ENCODE peak calls at places on chromosome 7, in five cellular contexts. One of them, this sample, is unnamed.

GRCh38 chr7:83934118-83934734 is 260.4 kb downstream of the SEMA3A start:
- DNase-seq in aorta: no peak
- DNase-seq in hippocampal formation: peak
- DNase-seq in MG63: no peak
- DNase-seq in AG04450: no peak
- DNase-seq in this sample: no peak

GRCh38 chr7:150379590-150380379 is 655 bp downstream of the ZNF775 start:
- DNase-seq in aorta: no peak
- DNase-seq in hippocampal formation: peak
- DNase-seq in MG63: peak
- DNase-seq in AG04450: no peak
- DNase-seq in this sample: no peak

GRCh38 chr7:133770863-133771492 is 356.2 kb upstream of the LRGUK start:
- DNase-seq in aorta: no peak
- DNase-seq in hippocampal formation: no peak
- DNase-seq in MG63: no peak
- DNase-seq in AG04450: peak
- DNase-seq in this sample: no peak

GRCh38 chr7:55594870-55595269 is 22.6 kb upstream of the VOPP1 start:
- DNase-seq in aorta: no peak
- DNase-seq in hippocampal formation: no peak
- DNase-seq in MG63: no peak
- DNase-seq in AG04450: no peak
- DNase-seq in this sample: no peak

GRCh38 chr7:64882341-64883112 is 20.5 kb upstream of the ZNF273 start:
- DNase-seq in aorta: peak
- DNase-seq in hippocampal formation: peak
- DNase-seq in MG63: no peak
- DNase-seq in AG04450: no peak
- DNase-seq in this sample: no peak

GRCh38 chr7:27103489-27104226 is 1.2 kb upstream of the HOXA2 start:
- DNase-seq in aorta: no peak
- DNase-seq in hippocampal formation: no peak
- DNase-seq in MG63: no peak
- DNase-seq in AG04450: no peak
- DNase-seq in this sample: no peak

GRCh38 chr7:155206286-155207020 is 91.2 kb upstream of the INSIG1 start:
- DNase-seq in aorta: peak
- DNase-seq in hippocampal formation: no peak
- DNase-seq in MG63: peak
- DNase-seq in AG04450: peak
- DNase-seq in this sample: peak

GRCh38 chr7:151717415-151717814 is 159.5 kb downstream of the PRKAG2 start:
- DNase-seq in aorta: no peak
- DNase-seq in hippocampal formation: peak
- DNase-seq in MG63: peak
- DNase-seq in AG04450: no peak
- DNase-seq in this sample: no peak

GRCh38 chr7:36070230-36070629 is 82.8 kb upstream of the EEPD1 start:
- DNase-seq in aorta: no peak
- DNase-seq in hippocampal formation: no peak
- DNase-seq in MG63: no peak
- DNase-seq in AG04450: no peak
- DNase-seq in this sample: no peak

GRCh38 chr7:34087892-34088891 is 182.9 kb downstream of the BMPER start:
- DNase-seq in aorta: no peak
- DNase-seq in hippocampal formation: no peak
- DNase-seq in MG63: peak
- DNase-seq in AG04450: no peak
- DNase-seq in this sample: no peak

GRCh38 chr7:155356323-155357105 is 58.8 kb downstream of the INSIG1 start:
- DNase-seq in aorta: peak
- DNase-seq in hippocampal formation: no peak
- DNase-seq in MG63: no peak
- DNase-seq in AG04450: no peak
- DNase-seq in this sample: no peak

GRCh38 chr7:156420496-156420895 is 220.1 kb upstream of the RNF32 start:
- DNase-seq in aorta: no peak
- DNase-seq in hippocampal formation: no peak
- DNase-seq in MG63: no peak
- DNase-seq in AG04450: no peak
- DNase-seq in this sample: no peak

GRCh38 chr7:151114151-151115090 is 28.1 kb downstream of the AGAP3 start:
- DNase-seq in aorta: no peak
- DNase-seq in hippocampal formation: no peak
- DNase-seq in MG63: no peak
- DNase-seq in AG04450: no peak
- DNase-seq in this sample: no peak

GRCh38 chr7:85489498-85489897 is 302.6 kb upstream of the SEMA3D start:
- DNase-seq in aorta: no peak
- DNase-seq in hippocampal formation: no peak
- DNase-seq in MG63: peak
- DNase-seq in AG04450: peak
- DNase-seq in this sample: no peak

GRCh38 chr7:121633186-121633585 is 237.1 kb upstream of the FAM3C start:
- DNase-seq in aorta: no peak
- DNase-seq in hippocampal formation: no peak
- DNase-seq in MG63: no peak
- DNase-seq in AG04450: no peak
- DNase-seq in this sample: no peak

GRCh38 chr7:156380261-156380660 is 260.3 kb upstream of the RNF32 start:
- DNase-seq in aorta: no peak
- DNase-seq in hippocampal formation: no peak
- DNase-seq in MG63: no peak
- DNase-seq in AG04450: no peak
- DNase-seq in this sample: no peak

GRCh38 chr7:96052860-96053452 is 268.9 kb downstream of the SLC25A13 start:
- DNase-seq in aorta: no peak
- DNase-seq in hippocampal formation: no peak
- DNase-seq in MG63: no peak
- DNase-seq in AG04450: no peak
- DNase-seq in this sample: no peak

GRCh38 chr7:157411580-157411979 is 74.8 kb downstream of the DNAJB6 start:
- DNase-seq in aorta: peak
- DNase-seq in hippocampal formation: no peak
- DNase-seq in MG63: no peak
- DNase-seq in AG04450: no peak
- DNase-seq in this sample: peak

GRCh38 chr7:96508371-96508770 is 186.5 kb upstream of the SLC25A13 start:
- DNase-seq in aorta: no peak
- DNase-seq in hippocampal formation: no peak
- DNase-seq in MG63: no peak
- DNase-seq in AG04450: no peak
- DNase-seq in this sample: no peak

GRCh38 chr7:115015619-115016018 is 93.7 kb downstream of the MDFIC start:
- DNase-seq in aorta: no peak
- DNase-seq in hippocampal formation: no peak
- DNase-seq in MG63: no peak
- DNase-seq in AG04450: peak
- DNase-seq in this sample: no peak

GRCh38 chr7:101884671-101885596 is 67.5 kb downstream of the CUX1 start:
- DNase-seq in aorta: no peak
- DNase-seq in hippocampal formation: no peak
- DNase-seq in MG63: no peak
- DNase-seq in AG04450: no peak
- DNase-seq in this sample: no peak

GRCh38 chr7:123669485-123669884 is 13.8 kb downstream of the LMOD2 start:
- DNase-seq in aorta: no peak
- DNase-seq in hippocampal formation: no peak
- DNase-seq in MG63: no peak
- DNase-seq in AG04450: no peak
- DNase-seq in this sample: no peak

GRCh38 chr7:147894271-147894670 is 696.3 kb upstream of the C7orf33 start:
- DNase-seq in aorta: no peak
- DNase-seq in hippocampal formation: peak
- DNase-seq in MG63: no peak
- DNase-seq in AG04450: no peak
- DNase-seq in this sample: no peak

GRCh38 chr7:82617156-82617555 is 173.6 kb upstream of the CACNA2D1 start:
- DNase-seq in aorta: no peak
- DNase-seq in hippocampal formation: no peak
- DNase-seq in MG63: no peak
- DNase-seq in AG04450: no peak
- DNase-seq in this sample: no peak

GRCh38 chr7:148973256-148973655 is 55.0 kb downstream of the PDIA4 start:
- DNase-seq in aorta: no peak
- DNase-seq in hippocampal formation: no peak
- DNase-seq in MG63: no peak
- DNase-seq in AG04450: no peak
- DNase-seq in this sample: no peak

GRCh38 chr7:1085266-1085665 is 2.6 kb upstream of the GPER1 start:
- DNase-seq in aorta: no peak
- DNase-seq in hippocampal formation: no peak
- DNase-seq in MG63: no peak
- DNase-seq in AG04450: no peak
- DNase-seq in this sample: no peak

GRCh38 chr7:15922002-15922401 is 235.5 kb upstream of the MEOX2 start:
- DNase-seq in aorta: no peak
- DNase-seq in hippocampal formation: no peak
- DNase-seq in MG63: no peak
- DNase-seq in AG04450: no peak
- DNase-seq in this sample: no peak

GRCh38 chr7:79683185-79683890 is 229.9 kb upstream of the MAGI2 start:
- DNase-seq in aorta: no peak
- DNase-seq in hippocampal formation: no peak
- DNase-seq in MG63: no peak
- DNase-seq in AG04450: no peak
- DNase-seq in this sample: no peak

This sample was measured in T1000.